ENCODE peak calls at places on chromosomes 7 and 10, in four cellular contexts. One of them, this sample, is unnamed.

GRCh38 chr10:56596257-56596656 is 235.2 kb upstream of the ZWINT start:
- DNase-seq in HTR-8/SVneo: no peak
- DNase-seq in neural progenitor cell: no peak
- DNase-seq in stimulated activated naive B cell treated with anti-CD40 and anti-IgM and Interleukin-4, amounts not matched to agents 10 μg/mL and 1 μg/mL and 100 μg/mL, for 72 hours: no peak
- DNase-seq in this sample: no peak

GRCh38 chr10:88618496-88618895 is 31.9 kb downstream of the LIPJ start:
- DNase-seq in neural progenitor cell: no peak
- DNase-seq in HTR-8/SVneo: no peak
- DNase-seq in stimulated activated naive B cell treated with anti-CD40 and anti-IgM and Interleukin-4, amounts not matched to agents 10 μg/mL and 1 μg/mL and 100 μg/mL, for 72 hours: no peak
- DNase-seq in this sample: no peak

GRCh38 chr10:29470355-29470705 is 164.4 kb downstream of the SVIL start:
- DNase-seq in stimulated activated naive B cell treated with anti-CD40 and anti-IgM and Interleukin-4, amounts not matched to agents 10 μg/mL and 1 μg/mL and 100 μg/mL, for 72 hours: no peak
- DNase-seq in HTR-8/SVneo: no peak
- DNase-seq in neural progenitor cell: peak
- DNase-seq in this sample: no peak

GRCh38 chr7:47180268-47180826 is 401.6 kb downstream of the TNS3 start:
- DNase-seq in stimulated activated naive B cell treated with anti-CD40 and anti-IgM and Interleukin-4, amounts not matched to agents 10 μg/mL and 1 μg/mL and 100 μg/mL, for 72 hours: peak
- DNase-seq in neural progenitor cell: peak
- DNase-seq in HTR-8/SVneo: peak
- DNase-seq in this sample: peak

GRCh38 chr7:82419200-82419599 is 24.4 kb downstream of the CACNA2D1 start:
- DNase-seq in neural progenitor cell: no peak
- DNase-seq in stimulated activated naive B cell treated with anti-CD40 and anti-IgM and Interleukin-4, amounts not matched to agents 10 μg/mL and 1 μg/mL and 100 μg/mL, for 72 hours: no peak
- DNase-seq in HTR-8/SVneo: no peak
- DNase-seq in this sample: no peak

GRCh38 chr10:132520147-132520811 is 17.3 kb upstream of the INPP5A start:
- DNase-seq in stimulated activated naive B cell treated with anti-CD40 and anti-IgM and Interleukin-4, amounts not matched to agents 10 μg/mL and 1 μg/mL and 100 μg/mL, for 72 hours: no peak
- DNase-seq in HTR-8/SVneo: no peak
- DNase-seq in neural progenitor cell: no peak
- DNase-seq in this sample: peak

GRCh38 chr10:97916586-97916985 is 66.9 kb downstream of the GOLGA7B start:
- DNase-seq in stimulated activated naive B cell treated with anti-CD40 and anti-IgM and Interleukin-4, amounts not matched to agents 10 μg/mL and 1 μg/mL and 100 μg/mL, for 72 hours: no peak
- DNase-seq in HTR-8/SVneo: no peak
- DNase-seq in neural progenitor cell: no peak
- DNase-seq in this sample: no peak

GRCh38 chr7:108090791-108091460 is 39.2 kb downstream of the LAMB4 start:
- DNase-seq in stimulated activated naive B cell treated with anti-CD40 and anti-IgM and Interleukin-4, amounts not matched to agents 10 μg/mL and 1 μg/mL and 100 μg/mL, for 72 hours: no peak
- DNase-seq in neural progenitor cell: no peak
- DNase-seq in HTR-8/SVneo: no peak
- DNase-seq in this sample: no peak

GRCh38 chr7:40571796-40572195 is 437.0 kb downstream of the SUGCT start:
- DNase-seq in neural progenitor cell: no peak
- DNase-seq in HTR-8/SVneo: peak
- DNase-seq in stimulated activated naive B cell treated with anti-CD40 and anti-IgM and Interleukin-4, amounts not matched to agents 10 μg/mL and 1 μg/mL and 100 μg/mL, for 72 hours: no peak
- DNase-seq in this sample: peak

GRCh38 chr7:1422512-1423265 is 36.6 kb downstream of the MICALL2 start:
- DNase-seq in HTR-8/SVneo: no peak
- DNase-seq in neural progenitor cell: no peak
- DNase-seq in stimulated activated naive B cell treated with anti-CD40 and anti-IgM and Interleukin-4, amounts not matched to agents 10 μg/mL and 1 μg/mL and 100 μg/mL, for 72 hours: no peak
- DNase-seq in this sample: no peak

GRCh38 chr7:152504816-152505215 is 69.0 kb upstream of the KMT2C start:
- DNase-seq in HTR-8/SVneo: no peak
- DNase-seq in stimulated activated naive B cell treated with anti-CD40 and anti-IgM and Interleukin-4, amounts not matched to agents 10 μg/mL and 1 μg/mL and 100 μg/mL, for 72 hours: no peak
- DNase-seq in neural progenitor cell: no peak
- DNase-seq in this sample: no peak

GRCh38 chr10:69088471-69088769 is 517 bp downstream of the SRGN start:
- DNase-seq in neural progenitor cell: no peak
- DNase-seq in HTR-8/SVneo: no peak
- DNase-seq in stimulated activated naive B cell treated with anti-CD40 and anti-IgM and Interleukin-4, amounts not matched to agents 10 μg/mL and 1 μg/mL and 100 μg/mL, for 72 hours: no peak
- DNase-seq in this sample: no peak

GRCh38 chr10:14060320-14061070 is 270.2 kb downstream of the FRMD4A start:
- DNase-seq in neural progenitor cell: no peak
- DNase-seq in HTR-8/SVneo: no peak
- DNase-seq in stimulated activated naive B cell treated with anti-CD40 and anti-IgM and Interleukin-4, amounts not matched to agents 10 μg/mL and 1 μg/mL and 100 μg/mL, for 72 hours: no peak
- DNase-seq in this sample: no peak

GRCh38 chr10:12340371-12340770 is 9.0 kb upstream of the CAMK1D start:
- DNase-seq in stimulated activated naive B cell treated with anti-CD40 and anti-IgM and Interleukin-4, amounts not matched to agents 10 μg/mL and 1 μg/mL and 100 μg/mL, for 72 hours: no peak
- DNase-seq in HTR-8/SVneo: no peak
- DNase-seq in neural progenitor cell: no peak
- DNase-seq in this sample: no peak

GRCh38 chr10:117929321-117930067 is 117.2 kb downstream of the RAB11FIP2 start:
- DNase-seq in HTR-8/SVneo: no peak
- DNase-seq in neural progenitor cell: peak
- DNase-seq in stimulated activated naive B cell treated with anti-CD40 and anti-IgM and Interleukin-4, amounts not matched to agents 10 μg/mL and 1 μg/mL and 100 μg/mL, for 72 hours: no peak
- DNase-seq in this sample: no peak

GRCh38 chr10:85995791-85996190 is 370.8 kb downstream of the GRID1 start:
- DNase-seq in neural progenitor cell: peak
- DNase-seq in stimulated activated naive B cell treated with anti-CD40 and anti-IgM and Interleukin-4, amounts not matched to agents 10 μg/mL and 1 μg/mL and 100 μg/mL, for 72 hours: no peak
- DNase-seq in HTR-8/SVneo: no peak
- DNase-seq in this sample: no peak

GRCh38 chr7:100353685-100354330 is 4.1 kb upstream of the PILRB start:
- DNase-seq in neural progenitor cell: no peak
- DNase-seq in HTR-8/SVneo: no peak
- DNase-seq in stimulated activated naive B cell treated with anti-CD40 and anti-IgM and Interleukin-4, amounts not matched to agents 10 μg/mL and 1 μg/mL and 100 μg/mL, for 72 hours: no peak
- DNase-seq in this sample: no peak

GRCh38 chr10:124225029-124225467 is 131.7 kb upstream of the CHST15 start:
- DNase-seq in stimulated activated naive B cell treated with anti-CD40 and anti-IgM and Interleukin-4, amounts not matched to agents 10 μg/mL and 1 μg/mL and 100 μg/mL, for 72 hours: no peak
- DNase-seq in neural progenitor cell: no peak
- DNase-seq in HTR-8/SVneo: no peak
- DNase-seq in this sample: no peak

GRCh38 chr10:80136134-80136571 is 3.6 kb downstream of the PLAC9 start:
- DNase-seq in HTR-8/SVneo: no peak
- DNase-seq in stimulated activated naive B cell treated with anti-CD40 and anti-IgM and Interleukin-4, amounts not matched to agents 10 μg/mL and 1 μg/mL and 100 μg/mL, for 72 hours: no peak
- DNase-seq in neural progenitor cell: no peak
- DNase-seq in this sample: peak

GRCh38 chr7:30459591-30460245 is 18.9 kb downstream of the NOD1 start:
- DNase-seq in stimulated activated naive B cell treated with anti-CD40 and anti-IgM and Interleukin-4, amounts not matched to agents 10 μg/mL and 1 μg/mL and 100 μg/mL, for 72 hours: no peak
- DNase-seq in HTR-8/SVneo: peak
- DNase-seq in neural progenitor cell: no peak
- DNase-seq in this sample: peak

GRCh38 chr7:156735861-156736260 is 95.3 kb downstream of the RNF32 start:
- DNase-seq in neural progenitor cell: no peak
- DNase-seq in stimulated activated naive B cell treated with anti-CD40 and anti-IgM and Interleukin-4, amounts not matched to agents 10 μg/mL and 1 μg/mL and 100 μg/mL, for 72 hours: no peak
- DNase-seq in HTR-8/SVneo: no peak
- DNase-seq in this sample: no peak

GRCh38 chr10:97422921-97423420 is 3.0 kb upstream of the PGAM1 start:
- DNase-seq in stimulated activated naive B cell treated with anti-CD40 and anti-IgM and Interleukin-4, amounts not matched to agents 10 μg/mL and 1 μg/mL and 100 μg/mL, for 72 hours: peak
- DNase-seq in HTR-8/SVneo: no peak
- DNase-seq in neural progenitor cell: no peak
- DNase-seq in this sample: peak

GRCh38 chr7:99559276-99559915 is 954 bp downstream of the ZNF655 start:
- DNase-seq in stimulated activated naive B cell treated with anti-CD40 and anti-IgM and Interleukin-4, amounts not matched to agents 10 μg/mL and 1 μg/mL and 100 μg/mL, for 72 hours: no peak
- DNase-seq in HTR-8/SVneo: no peak
- DNase-seq in neural progenitor cell: no peak
- DNase-seq in this sample: no peak

GRCh38 chr10:43981232-43981631 is 332.6 kb upstream of the ZNF32 start:
- DNase-seq in HTR-8/SVneo: no peak
- DNase-seq in neural progenitor cell: no peak
- DNase-seq in stimulated activated naive B cell treated with anti-CD40 and anti-IgM and Interleukin-4, amounts not matched to agents 10 μg/mL and 1 μg/mL and 100 μg/mL, for 72 hours: no peak
- DNase-seq in this sample: no peak

GRCh38 chr10:5147255-5147980 is 37.5 kb downstream of the AKR1C8 start:
- DNase-seq in stimulated activated naive B cell treated with anti-CD40 and anti-IgM and Interleukin-4, amounts not matched to agents 10 μg/mL and 1 μg/mL and 100 μg/mL, for 72 hours: no peak
- DNase-seq in HTR-8/SVneo: no peak
- DNase-seq in neural progenitor cell: no peak
- DNase-seq in this sample: no peak

GRCh38 chr10:98694014-98694413 is 247.3 kb upstream of the HPS1 start:
- DNase-seq in neural progenitor cell: no peak
- DNase-seq in stimulated activated naive B cell treated with anti-CD40 and anti-IgM and Interleukin-4, amounts not matched to agents 10 μg/mL and 1 μg/mL and 100 μg/mL, for 72 hours: no peak
- DNase-seq in HTR-8/SVneo: no peak
- DNase-seq in this sample: no peak

GRCh38 chr10:62330213-62330612 is 44.0 kb upstream of the ZNF365 start:
- DNase-seq in stimulated activated naive B cell treated with anti-CD40 and anti-IgM and Interleukin-4, amounts not matched to agents 10 μg/mL and 1 μg/mL and 100 μg/mL, for 72 hours: no peak
- DNase-seq in neural progenitor cell: no peak
- DNase-seq in HTR-8/SVneo: no peak
- DNase-seq in this sample: no peak

GRCh38 chr7:136549756-136550155 is 318.7 kb upstream of the CHRM2 start:
- DNase-seq in HTR-8/SVneo: no peak
- DNase-seq in neural progenitor cell: no peak
- DNase-seq in stimulated activated naive B cell treated with anti-CD40 and anti-IgM and Interleukin-4, amounts not matched to agents 10 μg/mL and 1 μg/mL and 100 μg/mL, for 72 hours: no peak
- DNase-seq in this sample: no peak

GRCh38 chr7:50159154-50159553 is 66.1 kb upstream of the ZPBP start:
- DNase-seq in stimulated activated naive B cell treated with anti-CD40 and anti-IgM and Interleukin-4, amounts not matched to agents 10 μg/mL and 1 μg/mL and 100 μg/mL, for 72 hours: no peak
- DNase-seq in HTR-8/SVneo: no peak
- DNase-seq in neural progenitor cell: no peak
- DNase-seq in this sample: no peak